ENCODE peak calls at places on chromosomes 5 and 9, in seven cellular contexts. One of them, this sample, is unnamed.

GRCh38 chr9:7186175-7186574 is 428.4 kb downstream of the KDM4C start:
- DNase-seq in HCT116: peak; percentile 12
- DNase-seq in IMR-90: peak; percentile 37
- DNase-seq in HepG2: peak; percentile 16
- DNase-seq in GM12878: no peak
- DNase-seq in K562: peak; percentile 27
- DNase-seq in H1: peak; percentile 15
- DNase-seq in this sample: no peak

GRCh38 chr5:40521108-40521785 is 158.5 kb upstream of the PTGER4 start:
- DNase-seq in HepG2: no peak
- DNase-seq in HCT116: no peak
- DNase-seq in IMR-90: no peak
- DNase-seq in H1: no peak
- DNase-seq in GM12878: no peak
- DNase-seq in K562: no peak
- DNase-seq in this sample: no peak

GRCh38 chr9:134560206-134560605 is 81.4 kb upstream of the COL5A1 start:
- DNase-seq in H1: no peak
- DNase-seq in GM12878: no peak
- DNase-seq in IMR-90: no peak
- DNase-seq in K562: no peak
- DNase-seq in HCT116: no peak
- DNase-seq in HepG2: no peak
- DNase-seq in this sample: no peak

GRCh38 chr5:124746252-124746915 is at the start of gene ZNF608:
- DNase-seq in IMR-90: peak; percentile 78
- DNase-seq in GM12878: no peak
- DNase-seq in K562: no peak
- DNase-seq in HepG2: peak; percentile 6
- DNase-seq in HCT116: no peak
- DNase-seq in H1: no peak
- DNase-seq in this sample: peak; percentile 35

GRCh38 chr5:1800470-1801060 is 642 bp upstream of the NDUFS6 start:
- DNase-seq in GM12878: no peak
- DNase-seq in HepG2: peak; percentile 25
- DNase-seq in IMR-90: no peak
- DNase-seq in H1: no peak
- DNase-seq in HCT116: no peak
- DNase-seq in K562: no peak
- DNase-seq in this sample: peak; percentile 36

GRCh38 chr5:74798977-74799911 is 32.2 kb downstream of the NSA2 start:
- DNase-seq in GM12878: no peak
- DNase-seq in K562: no peak
- DNase-seq in HepG2: peak; percentile 3
- DNase-seq in IMR-90: peak; percentile 20
- DNase-seq in H1: no peak
- DNase-seq in HCT116: no peak
- DNase-seq in this sample: no peak

GRCh38 chr9:88596376-88596775 is 61.4 kb downstream of the NXNL2 start:
- DNase-seq in K562: no peak
- DNase-seq in HCT116: no peak
- DNase-seq in HepG2: no peak
- DNase-seq in IMR-90: no peak
- DNase-seq in GM12878: no peak
- DNase-seq in H1: no peak
- DNase-seq in this sample: no peak

GRCh38 chr5:88944751-88945507 is 61.9 kb upstream of the MEF2C start:
- DNase-seq in GM12878: no peak
- DNase-seq in HCT116: no peak
- DNase-seq in HepG2: no peak
- DNase-seq in H1: no peak
- DNase-seq in IMR-90: peak; percentile 49
- DNase-seq in K562: no peak
- DNase-seq in this sample: no peak

GRCh38 chr9:110712955-110713354 is 44.4 kb downstream of the MUSK start:
- DNase-seq in H1: no peak
- DNase-seq in IMR-90: peak; percentile 59
- DNase-seq in HCT116: no peak
- DNase-seq in GM12878: no peak
- DNase-seq in HepG2: no peak
- DNase-seq in K562: no peak
- DNase-seq in this sample: no peak

GRCh38 chr9:125240649-125240999 is 519 bp downstream of the HSPA5 start:
- DNase-seq in H1: no peak
- DNase-seq in IMR-90: no peak
- DNase-seq in HepG2: peak; percentile 19
- DNase-seq in GM12878: no peak
- DNase-seq in K562: peak; percentile 70
- DNase-seq in HCT116: no peak
- DNase-seq in this sample: peak; percentile 52

GRCh38 chr5:172690258-172691075 is 49.4 kb downstream of the NEURL1B start:
- DNase-seq in K562: no peak
- DNase-seq in IMR-90: no peak
- DNase-seq in H1: no peak
- DNase-seq in GM12878: peak; percentile 42
- DNase-seq in HCT116: no peak
- DNase-seq in HepG2: no peak
- DNase-seq in this sample: no peak

GRCh38 chr9:15735083-15735974 is 182.5 kb downstream of the CCDC171 start:
- DNase-seq in IMR-90: peak; percentile 94
- DNase-seq in H1: no peak
- DNase-seq in K562: no peak
- DNase-seq in GM12878: no peak
- DNase-seq in HCT116: no peak
- DNase-seq in HepG2: no peak
- DNase-seq in this sample: peak; percentile 16

GRCh38 chr5:151924564-151925395 is at the start of gene GLRA1:
- DNase-seq in HepG2: peak; percentile 24
- DNase-seq in K562: peak; percentile 60
- DNase-seq in HCT116: no peak
- DNase-seq in GM12878: no peak
- DNase-seq in H1: peak; percentile 41
- DNase-seq in IMR-90: peak; percentile 31
- DNase-seq in this sample: peak; percentile 17

GRCh38 chr9:81393985-81394811 is 295.1 kb downstream of the TLE1 start:
- DNase-seq in HCT116: no peak
- DNase-seq in GM12878: no peak
- DNase-seq in IMR-90: peak; percentile 61
- DNase-seq in K562: no peak
- DNase-seq in HepG2: no peak
- DNase-seq in H1: no peak
- DNase-seq in this sample: no peak

GRCh38 chr9:12784461-12785250 is 9.8 kb downstream of the LURAP1L start:
- DNase-seq in HCT116: peak; percentile 95
- DNase-seq in GM12878: no peak
- DNase-seq in K562: no peak
- DNase-seq in H1: no peak
- DNase-seq in IMR-90: peak; percentile 98
- DNase-seq in HepG2: peak; percentile 96
- DNase-seq in this sample: peak; percentile 98

GRCh38 chr5:173807150-173807784 is 80.9 kb upstream of the CPEB4 start:
- DNase-seq in IMR-90: no peak
- DNase-seq in HepG2: no peak
- DNase-seq in K562: no peak
- DNase-seq in GM12878: no peak
- DNase-seq in HCT116: no peak
- DNase-seq in H1: no peak
- DNase-seq in this sample: no peak

GRCh38 chr9:129863059-129863690 is 27.9 kb downstream of the USP20 start:
- DNase-seq in HepG2: no peak
- DNase-seq in K562: peak; percentile 98
- DNase-seq in HCT116: no peak
- DNase-seq in H1: no peak
- DNase-seq in GM12878: no peak
- DNase-seq in IMR-90: peak; percentile 81
- DNase-seq in this sample: no peak

GRCh38 chr9:129861447-129861827 is 26.2 kb downstream of the USP20 start:
- DNase-seq in GM12878: no peak
- DNase-seq in H1: no peak
- DNase-seq in HCT116: no peak
- DNase-seq in IMR-90: no peak
- DNase-seq in K562: no peak
- DNase-seq in HepG2: no peak
- DNase-seq in this sample: no peak

GRCh38 chr9:129857207-129857606 is 21.9 kb downstream of the USP20 start:
- DNase-seq in HCT116: no peak
- DNase-seq in IMR-90: no peak
- DNase-seq in GM12878: no peak
- DNase-seq in K562: peak; percentile 78
- DNase-seq in HepG2: no peak
- DNase-seq in H1: no peak
- DNase-seq in this sample: no peak

GRCh38 chr9:129858167-129858962 is 23.1 kb downstream of the USP20 start:
- DNase-seq in IMR-90: no peak
- DNase-seq in HepG2: no peak
- DNase-seq in GM12878: no peak
- DNase-seq in H1: no peak
- DNase-seq in K562: peak; percentile 71
- DNase-seq in HCT116: no peak
- DNase-seq in this sample: no peak

GRCh38 chr9:129860653-129861446 is 25.6 kb downstream of the USP20 start:
- DNase-seq in HCT116: no peak
- DNase-seq in IMR-90: no peak
- DNase-seq in K562: no peak
- DNase-seq in GM12878: no peak
- DNase-seq in HepG2: no peak
- DNase-seq in H1: no peak
- DNase-seq in this sample: no peak
- TF ChIP-seq CEBPB in HCT116: no peak
- TF ChIP-seq CEBPB in IMR-90: no peak
- TF ChIP-seq CEBPB in K562: no peak
- TF ChIP-seq CEBPB in GM12878: no peak
- TF ChIP-seq CEBPB in HepG2: no peak
- TF ChIP-seq CEBPB in H1: no peak
- TF ChIP-seq CEBPB in this sample: no peak

GRCh38 chr9:103731541-103731940 is 362.6 kb upstream of the SMC2 start:
- DNase-seq in IMR-90: no peak
- DNase-seq in K562: no peak
- DNase-seq in HepG2: no peak
- DNase-seq in HCT116: no peak
- DNase-seq in GM12878: no peak
- DNase-seq in H1: no peak
- DNase-seq in this sample: no peak
- TF ChIP-seq CEBPB in IMR-90: no peak
- TF ChIP-seq CEBPB in K562: no peak
- TF ChIP-seq CEBPB in HepG2: no peak
- TF ChIP-seq CEBPB in HCT116: no peak
- TF ChIP-seq CEBPB in GM12878: no peak
- TF ChIP-seq CEBPB in H1: no peak
- TF ChIP-seq CEBPB in this sample: no peak

GRCh38 chr9:5800969-5801738 is 31.8 kb downstream of the ERMP1 start:
- DNase-seq in H1: no peak
- DNase-seq in HepG2: no peak
- DNase-seq in HCT116: no peak
- DNase-seq in GM12878: no peak
- DNase-seq in IMR-90: no peak
- DNase-seq in K562: no peak
- DNase-seq in this sample: no peak
- TF ChIP-seq CEBPB in H1: no peak
- TF ChIP-seq CEBPB in HepG2: no peak
- TF ChIP-seq CEBPB in HCT116: no peak
- TF ChIP-seq CEBPB in GM12878: no peak
- TF ChIP-seq CEBPB in IMR-90: no peak
- TF ChIP-seq CEBPB in K562: no peak
- TF ChIP-seq CEBPB in this sample: no peak

GRCh38 chr9:122807271-122807900 is 7.5 kb downstream of the OR1K1 start:
- DNase-seq in HCT116: no peak
- DNase-seq in IMR-90: peak; percentile 42
- DNase-seq in HepG2: no peak
- DNase-seq in GM12878: no peak
- DNase-seq in K562: no peak
- DNase-seq in H1: no peak
- DNase-seq in this sample: no peak
- TF ChIP-seq CEBPB in HCT116: no peak
- TF ChIP-seq CEBPB in IMR-90: no peak
- TF ChIP-seq CEBPB in HepG2: no peak
- TF ChIP-seq CEBPB in GM12878: no peak
- TF ChIP-seq CEBPB in K562: no peak
- TF ChIP-seq CEBPB in H1: no peak
- TF ChIP-seq CEBPB in this sample: no peak

DNA sequence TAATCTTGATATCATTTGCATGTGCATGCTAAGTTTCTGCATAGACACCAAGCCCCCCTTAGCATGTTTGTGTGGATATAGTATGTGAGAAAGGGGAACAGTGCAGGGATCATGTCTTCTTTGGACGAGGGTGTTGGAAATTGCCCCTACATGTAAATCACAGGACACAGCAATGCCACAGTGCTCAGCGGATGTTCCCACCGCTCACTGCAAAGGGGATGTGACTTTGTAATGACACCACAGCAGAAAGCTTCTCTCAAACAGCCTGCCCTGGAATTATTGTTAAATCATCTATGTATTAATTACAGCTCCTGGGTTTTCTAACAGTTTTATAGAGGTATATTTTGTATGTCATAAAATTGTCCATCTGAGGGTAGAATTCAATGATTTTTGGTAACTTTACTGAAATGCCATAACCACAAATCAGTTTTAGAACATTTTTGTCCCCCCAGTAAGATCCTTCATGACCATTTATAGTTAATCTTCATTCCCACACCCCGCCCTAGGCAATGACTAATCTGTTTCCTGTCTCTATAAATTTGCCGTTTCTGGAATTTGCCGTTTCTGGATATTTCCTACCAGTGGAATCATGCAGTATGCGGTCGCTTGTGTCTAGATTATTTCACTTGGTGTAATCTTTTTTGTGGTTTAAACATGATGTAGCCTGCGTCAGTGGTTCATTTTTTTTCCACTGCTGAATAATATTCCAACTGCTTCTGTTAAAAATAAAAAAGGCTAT is 648.5 kb upstream of the WWC1 start:
- DNase-seq in HCT116: no peak
- DNase-seq in H1: no peak
- DNase-seq in K562: no peak
- DNase-seq in GM12878: no peak
- DNase-seq in IMR-90: peak; percentile 92
- DNase-seq in HepG2: no peak
- DNase-seq in this sample: peak; percentile 39
- TF ChIP-seq CEBPB in HCT116: no peak
- TF ChIP-seq CEBPB in H1: no peak
- TF ChIP-seq CEBPB in K562: no peak
- TF ChIP-seq CEBPB in GM12878: no peak
- TF ChIP-seq CEBPB in IMR-90: peak; percentile 2
- TF ChIP-seq CEBPB in HepG2: no peak
- TF ChIP-seq CEBPB in this sample: no peak

GRCh38 chr9:5569891-5570290 is 59.0 kb upstream of the RIC1 start:
- DNase-seq in K562: no peak
- DNase-seq in GM12878: no peak
- DNase-seq in IMR-90: no peak
- DNase-seq in H1: no peak
- DNase-seq in HepG2: no peak
- DNase-seq in HCT116: no peak
- DNase-seq in this sample: no peak
- TF ChIP-seq CEBPB in K562: no peak
- TF ChIP-seq CEBPB in GM12878: no peak
- TF ChIP-seq CEBPB in IMR-90: no peak
- TF ChIP-seq CEBPB in H1: no peak
- TF ChIP-seq CEBPB in HepG2: no peak
- TF ChIP-seq CEBPB in HCT116: no peak
- TF ChIP-seq CEBPB in this sample: no peak

GRCh38 chr9:32300373-32300772 is 84.1 kb upstream of the ACO1 start:
- DNase-seq in K562: no peak
- DNase-seq in IMR-90: no peak
- DNase-seq in HCT116: no peak
- DNase-seq in GM12878: no peak
- DNase-seq in H1: no peak
- DNase-seq in HepG2: peak; percentile 83
- DNase-seq in this sample: no peak
- TF ChIP-seq CEBPB in K562: no peak
- TF ChIP-seq CEBPB in IMR-90: no peak
- TF ChIP-seq CEBPB in HCT116: no peak
- TF ChIP-seq CEBPB in GM12878: no peak
- TF ChIP-seq CEBPB in H1: no peak
- TF ChIP-seq CEBPB in HepG2: no peak
- TF ChIP-seq CEBPB in this sample: no peak

This sample was measured in A549.